ENCODE peak calls at places on chromosomes 4 and X, in eight cellular contexts. D, N, L, E, W, P, K and U are unnamed samples.
A peak's percentile ranks its signal among the peaks of the same experiment; 100 is the strongest.

GRCh38 chr4:186651624-186652023 is 72.0 kb downstream of the FAT1 start:
- DNase-seq in P (no peak), L (no peak), W (no peak), D (no peak), K (peak; percentile 65), E (peak; percentile 54), N (no peak), U (peak; percentile 76)

GRCh38 chrX:40996886-40997530 is 88.2 kb upstream of the USP9X start:
- DNase-seq in E (no peak), P (no peak), D (peak; percentile 61), K (no peak), N (no peak), L (no peak), W (no peak), U (no peak)

GRCh38 chr4:7995135-7995534 is 55.5 kb upstream of the AFAP1 start:
- DNase-seq in K (no peak), W (no peak), P (no peak), D (no peak), E (no peak), N (no peak), L (no peak), U (no peak)

GRCh38 chr4:156642161-156642560 is 329.4 kb downstream of the PDGFC start:
- DNase-seq in N (no peak), P (no peak), E (no peak), W (no peak), D (no peak), L (no peak), K (no peak), U (no peak)

GRCh38 chrX:54044877-54045328 is 630 bp upstream of the PHF8 start:
- DNase-seq in W (no peak), D (no peak), K (no peak), L (no peak), E (no peak), N (no peak), P (no peak), U (no peak)

GRCh38 chr4:153479118-153479517 is 13.0 kb downstream of the TMEM131L start:
- DNase-seq in D (no peak), N (no peak), L (no peak), W (no peak), E (no peak), P (no peak), K (no peak), U (no peak)

GRCh38 chr4:178165251-178165650 is 723.0 kb upstream of the AGA start:
- DNase-seq in E (no peak), L (no peak), P (no peak), N (no peak), W (no peak), D (no peak), K (no peak), U (no peak)

GRCh38 chr4:72077346-72077745 is 45.5 kb downstream of the NPFFR2 start:
- DNase-seq in L (no peak), E (no peak), N (no peak), K (no peak), D (no peak), W (no peak), P (no peak), U (no peak)

GRCh38 chr4:1246111-1246881 is 2.6 kb downstream of the CTBP1 start:
- DNase-seq in K (peak; percentile 26), E (peak; percentile 10), P (no peak), W (peak; percentile 54), L (no peak), N (no peak), D (peak; percentile 8), U (no peak)

GRCh38 chrX:110786486-110786885 is 9.1 kb downstream of the CHRDL1 start:
- DNase-seq in L (no peak), E (no peak), P (no peak), N (no peak), W (no peak), D (no peak), K (no peak), U (peak; percentile 25)

GRCh38 chr4:59400334-59400733 is 1799.8 kb upstream of the ADGRL3 start:
- DNase-seq in D (no peak), N (no peak), P (no peak), L (no peak), E (no peak), K (no peak), W (no peak), U (no peak)

GRCh38 chrX:31499120-31499519 is 427.3 kb upstream of the FTHL17 start:
- DNase-seq in W (no peak), K (no peak), L (no peak), D (peak; percentile 50), N (no peak), E (no peak), P (no peak), U (peak; percentile 28)

GRCh38 chr4:16843831-16844508 is 54.5 kb downstream of the LDB2 start:
- DNase-seq in P (no peak), W (no peak), N (no peak), L (peak; percentile 91), D (no peak), K (no peak), E (no peak), U (peak; percentile 57)

GRCh38 chrX:118520206-118520857 is 24.7 kb downstream of the DOCK11 start:
- DNase-seq in N (no peak), W (no peak), K (no peak), E (no peak), D (peak; percentile 25), L (peak; percentile 38), P (no peak), U (no peak)

GRCh38 chr4:184343400-184344177 is 125.9 kb upstream of the ENPP6 start:
- DNase-seq in W (peak; percentile 78), N (peak; percentile 25), D (peak; percentile 70), L (peak; percentile 27), K (peak; percentile 61), E (peak; percentile 54), P (peak; percentile 85), U (peak; percentile 77)

GRCh38 chrX:30822068-30822671 is 66.9 kb downstream of the TAB3 start:
- DNase-seq in D (no peak), K (no peak), W (no peak), E (no peak), L (no peak), P (peak; percentile 36), N (no peak), U (no peak)

GRCh38 chrX:50770702-50771101 is 43.3 kb downstream of the SHROOM4 start:
- DNase-seq in K (no peak), N (no peak), W (peak; percentile 85), D (peak; percentile 5), L (no peak), P (no peak), E (no peak), U (no peak)

GRCh38 chr4:161564230-161564834 is 599.5 kb downstream of the FSTL5 start:
- DNase-seq in D (no peak), N (no peak), E (no peak), K (no peak), W (no peak), L (no peak), P (peak; percentile 25), U (no peak)

GRCh38 chrX:73877687-73878086 is 314.7 kb downstream of the CHIC1 start:
- DNase-seq in E (no peak), K (no peak), W (no peak), L (no peak), D (no peak), N (no peak), P (no peak), U (no peak)

GRCh38 chrX:14027511-14028019 is 2.1 kb downstream of the GEMIN8 start:
- DNase-seq in L (peak; percentile 7), N (no peak), W (no peak), E (no peak), D (peak; percentile 88), K (no peak), P (no peak), U (no peak)

GRCh38 chrX:130401415-130402210 is at the start of gene RBMX2:
- DNase-seq in N (peak; percentile 22), L (peak; percentile 43), K (peak; percentile 73), P (peak; percentile 78), W (peak; percentile 67), E (peak; percentile 80), D (peak; percentile 65), U (peak; percentile 71)

GRCh38 chrX:45077748-45078424 is 122.8 kb downstream of the DIPK2B start:
- DNase-seq in W (no peak), E (no peak), N (no peak), D (no peak), K (no peak), P (peak; percentile 59), L (no peak), U (no peak)

DNA sequence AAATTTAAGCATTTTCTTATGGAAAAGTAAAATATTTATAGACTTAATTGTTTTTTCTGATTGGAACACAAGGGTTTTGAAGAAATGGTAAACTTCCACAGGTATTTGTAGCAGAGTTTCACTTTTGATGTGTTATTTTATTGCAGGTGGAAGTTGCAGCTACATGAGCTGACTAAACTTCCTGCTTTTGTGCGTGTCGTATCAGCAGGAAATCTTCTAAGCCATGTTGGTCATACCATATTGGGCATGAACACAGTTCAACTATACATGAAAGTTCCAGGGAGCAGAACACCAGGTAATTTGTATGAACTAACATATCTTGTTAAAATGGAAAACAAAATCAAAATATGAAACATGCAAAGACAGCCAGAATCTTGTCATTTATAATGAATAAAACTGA is 117.4 kb downstream of the DIPK2B start:
- DNase-seq in D (no peak), N (no peak), P (peak; percentile 44), W (no peak), L (no peak), E (no peak), K (no peak), U (no peak)
- H3K27ac ChIP-seq in D (no peak overlapping the region), N (no peak overlapping the region), P (peak overlapping the region; percentile 13), W (no peak overlapping the region), L (no peak overlapping the region), E (peak overlapping the region; percentile 10), K (no peak overlapping the region), U (no peak overlapping the region)

GRCh38 chr4:113026556-113026955 is 22.9 kb upstream of the ANK2 start:
- DNase-seq in W (no peak), P (no peak), D (peak; percentile 29), K (no peak), N (no peak), E (no peak), L (no peak), U (no peak)
- H3K9me3 ChIP-seq in W (no peaks in the 10 kb centered on the region), P (no peaks in the 10 kb centered on the region), D (no peaks in the 10 kb centered on the region), K (no peaks in the 10 kb centered on the region), N (no peaks in the 10 kb centered on the region), E (no peaks in the 10 kb centered on the region), L (no peaks in the 10 kb centered on the region), U (no peaks in the 10 kb centered on the region)

DNA sequence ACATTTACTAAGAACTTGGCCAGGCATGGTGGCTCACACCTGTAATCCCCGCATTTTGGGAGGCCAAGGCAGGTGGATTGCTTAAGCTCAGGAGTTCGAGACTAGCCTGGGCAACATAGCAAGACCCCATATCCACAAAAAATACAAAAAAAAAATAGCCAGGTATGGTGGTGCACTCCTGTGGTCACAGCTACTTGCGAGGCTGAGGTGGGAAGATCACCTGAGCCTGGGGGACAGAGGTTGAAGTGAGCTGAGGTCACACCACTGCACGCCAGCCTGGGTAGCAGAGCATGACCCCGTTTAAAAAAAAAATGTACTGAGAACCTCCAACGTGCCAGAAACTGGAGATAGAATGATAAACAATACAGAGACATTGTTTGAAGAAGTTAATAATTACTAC is 8.0 kb downstream of the OPRPN start:
- DNase-seq in W (no peak), L (no peak), K (no peak), D (no peak), P (no peak), N (no peak), E (no peak), U (no peak)
- H3K27ac ChIP-seq in W (no peak overlapping the region), L (no peak overlapping the region), K (no peak overlapping the region), D (no peak overlapping the region), P (no peak overlapping the region), N (no peak overlapping the region), E (no peak overlapping the region), U (no peak overlapping the region)

GRCh38 chr4:49036528-49036927 is 50.5 kb downstream of the CWH43 start:
- DNase-seq in W (no peak), N (no peak), E (no peak), K (no peak), P (no peak), L (no peak), D (no peak), U (no peak)

GRCh38 chr4:49032440-49033161 is 46.5 kb downstream of the CWH43 start:
- DNase-seq in P (peak; percentile 45), L (no peak), W (no peak), K (no peak), D (peak; percentile 21), N (no peak), E (no peak), U (peak; percentile 2)
- H3K9me3 ChIP-seq in P (no peaks in the 10 kb centered on the region), L (no peaks in the 10 kb centered on the region), W (peaks cover 2% of the 10 kb centered on the region), K (no peaks in the 10 kb centered on the region), D (no peaks in the 10 kb centered on the region), N (no peaks in the 10 kb centered on the region), E (no peaks in the 10 kb centered on the region), U (no peaks in the 10 kb centered on the region)